ENCODE peak calls at places on chromosomes 4 and X, in six cellular contexts. One of them, this sample, is unnamed.

GRCh38 chr4:146335763-146336412 is 121.5 kb downstream of the REELD1 start:
- DNase-seq in HTR-8/SVneo: no peak
- DNase-seq in AG08395: no peak
- DNase-seq in mesenteric fat pad: no peak
- DNase-seq in amniotic stem cell: no peak
- DNase-seq in prostate gland: peak; percentile 14
- DNase-seq in this sample: peak; percentile 59

GRCh38 chr4:36054750-36055467 is 189.4 kb downstream of the ARAP2 start:
- DNase-seq in HTR-8/SVneo: peak; percentile 23
- DNase-seq in AG08395: no peak
- DNase-seq in mesenteric fat pad: no peak
- DNase-seq in amniotic stem cell: no peak
- DNase-seq in prostate gland: no peak
- DNase-seq in this sample: no peak

GRCh38 chrX:21883258-21883657 is 27.5 kb downstream of the YY2 start:
- DNase-seq in HTR-8/SVneo: no peak
- DNase-seq in AG08395: no peak
- DNase-seq in mesenteric fat pad: no peak
- DNase-seq in amniotic stem cell: no peak
- DNase-seq in prostate gland: no peak
- DNase-seq in this sample: no peak

GRCh38 chr4:73631565-73632226 is 11.5 kb upstream of the RASSF6 start:
- DNase-seq in HTR-8/SVneo: no peak
- DNase-seq in AG08395: no peak
- DNase-seq in mesenteric fat pad: no peak
- DNase-seq in amniotic stem cell: no peak
- DNase-seq in prostate gland: peak; percentile 39
- DNase-seq in this sample: no peak

GRCh38 chr4:104589264-104589868 is 94.7 kb upstream of the CXXC4 start:
- DNase-seq in HTR-8/SVneo: no peak
- DNase-seq in AG08395: no peak
- DNase-seq in mesenteric fat pad: no peak
- DNase-seq in amniotic stem cell: no peak
- DNase-seq in prostate gland: no peak
- DNase-seq in this sample: no peak

GRCh38 chrX:13165747-13166146 is 121.3 kb upstream of the FAM9C start:
- DNase-seq in HTR-8/SVneo: no peak
- DNase-seq in AG08395: no peak
- DNase-seq in mesenteric fat pad: no peak
- DNase-seq in amniotic stem cell: no peak
- DNase-seq in prostate gland: no peak
- DNase-seq in this sample: no peak

GRCh38 chr4:163505374-163505773 is 10.9 kb downstream of the TMA16 start:
- DNase-seq in HTR-8/SVneo: no peak
- DNase-seq in AG08395: no peak
- DNase-seq in mesenteric fat pad: no peak
- DNase-seq in amniotic stem cell: no peak
- DNase-seq in prostate gland: no peak
- DNase-seq in this sample: no peak

GRCh38 chrX:71998836-71999509 is 88.3 kb downstream of the NHSL2 start:
- DNase-seq in HTR-8/SVneo: peak; percentile 60
- DNase-seq in AG08395: peak; percentile 39
- DNase-seq in mesenteric fat pad: no peak
- DNase-seq in amniotic stem cell: peak; percentile 4
- DNase-seq in prostate gland: no peak
- DNase-seq in this sample: no peak

GRCh38 chr4:88674989-88675388 is 22.6 kb downstream of the NAP1L5 start:
- DNase-seq in HTR-8/SVneo: no peak
- DNase-seq in AG08395: peak; percentile 45
- DNase-seq in mesenteric fat pad: no peak
- DNase-seq in amniotic stem cell: no peak
- DNase-seq in prostate gland: no peak
- DNase-seq in this sample: no peak

GRCh38 chrX:1093112-1093511 is 119.3 kb downstream of the CRLF2 start:
- DNase-seq in HTR-8/SVneo: no peak
- DNase-seq in AG08395: no peak
- DNase-seq in mesenteric fat pad: no peak
- DNase-seq in amniotic stem cell: no peak
- DNase-seq in prostate gland: no peak
- DNase-seq in this sample: no peak

GRCh38 chrX:20143539-20143938 is 1.9 kb upstream of the EIF1AX start:
- DNase-seq in HTR-8/SVneo: no peak
- DNase-seq in AG08395: no peak
- DNase-seq in mesenteric fat pad: no peak
- DNase-seq in amniotic stem cell: no peak
- DNase-seq in prostate gland: no peak
- DNase-seq in this sample: no peak

GRCh38 chr4:33104190-33104773 is 2384.1 kb downstream of the PCDH7 start:
- DNase-seq in HTR-8/SVneo: no peak
- DNase-seq in AG08395: no peak
- DNase-seq in mesenteric fat pad: no peak
- DNase-seq in amniotic stem cell: no peak
- DNase-seq in prostate gland: no peak
- DNase-seq in this sample: no peak

GRCh38 chr4:109846395-109847098 is 1.4 kb upstream of the LRIT3 start:
- DNase-seq in HTR-8/SVneo: no peak
- DNase-seq in AG08395: no peak
- DNase-seq in mesenteric fat pad: no peak
- DNase-seq in amniotic stem cell: no peak
- DNase-seq in prostate gland: no peak
- DNase-seq in this sample: no peak

GRCh38 chr4:152795891-152796290 is 16.1 kb downstream of the ARFIP1 start:
- DNase-seq in HTR-8/SVneo: no peak
- DNase-seq in AG08395: no peak
- DNase-seq in mesenteric fat pad: no peak
- DNase-seq in amniotic stem cell: no peak
- DNase-seq in prostate gland: no peak
- DNase-seq in this sample: no peak

GRCh38 chr4:1204828-1205591 is 32.6 kb upstream of the SPON2 start:
- DNase-seq in HTR-8/SVneo: no peak
- DNase-seq in AG08395: peak; percentile 27
- DNase-seq in mesenteric fat pad: peak; percentile 89
- DNase-seq in amniotic stem cell: no peak
- DNase-seq in prostate gland: no peak
- DNase-seq in this sample: no peak

GRCh38 chr4:25592670-25593069 is 63.0 kb upstream of the SLC34A2 start:
- DNase-seq in HTR-8/SVneo: no peak
- DNase-seq in AG08395: no peak
- DNase-seq in mesenteric fat pad: no peak
- DNase-seq in amniotic stem cell: no peak
- DNase-seq in prostate gland: no peak
- DNase-seq in this sample: no peak

GRCh38 chr4:42151568-42152506 is 618 bp downstream of the BEND4 start:
- DNase-seq in HTR-8/SVneo: peak; percentile 73
- DNase-seq in AG08395: no peak
- DNase-seq in mesenteric fat pad: no peak
- DNase-seq in amniotic stem cell: no peak
- DNase-seq in prostate gland: peak; percentile 23
- DNase-seq in this sample: no peak

GRCh38 chr4:168183717-168184571 is 91.6 kb downstream of the ANXA10 start:
- DNase-seq in HTR-8/SVneo: peak; percentile 37
- DNase-seq in AG08395: peak; percentile 40
- DNase-seq in mesenteric fat pad: no peak
- DNase-seq in amniotic stem cell: peak; percentile 7
- DNase-seq in prostate gland: no peak
- DNase-seq in this sample: peak; percentile 27

GRCh38 chr4:166197166-166197565 is 324.1 kb downstream of the TLL1 start:
- DNase-seq in HTR-8/SVneo: peak; percentile 9
- DNase-seq in AG08395: no peak
- DNase-seq in mesenteric fat pad: no peak
- DNase-seq in amniotic stem cell: no peak
- DNase-seq in prostate gland: no peak
- DNase-seq in this sample: no peak

GRCh38 chr4:69095301-69095731 is 958 bp upstream of the UGT2B7 start:
- DNase-seq in HTR-8/SVneo: no peak
- DNase-seq in AG08395: no peak
- DNase-seq in mesenteric fat pad: no peak
- DNase-seq in amniotic stem cell: no peak
- DNase-seq in prostate gland: no peak
- DNase-seq in this sample: peak; percentile 5

GRCh38 chr4:82005153-82005552 is 368.6 kb downstream of the HNRNPD start:
- DNase-seq in HTR-8/SVneo: no peak
- DNase-seq in AG08395: no peak
- DNase-seq in mesenteric fat pad: no peak
- DNase-seq in amniotic stem cell: no peak
- DNase-seq in prostate gland: peak; percentile 16
- DNase-seq in this sample: no peak

This sample was measured in fibroblast of gingiva.